ENCODE peak calls at places on chromosome 18, in four cellular contexts. S, K, V and O are unnamed samples.

GRCh38 chr18:59142274-59142673 is 2.6 kb downstream of the SEC11C start:
- DNase-seq in S (no peak), K (no peak), V (no peak), O (no peak)

GRCh38 chr18:44973282-44973681 is 292.6 kb downstream of the SETBP1 start:
- DNase-seq in S (no peak), K (peak), V (no peak), O (no peak)

GRCh38 chr18:28793911-28794310 is 617.0 kb upstream of the CDH2 start:
- DNase-seq in S (peak), K (no peak), V (no peak), O (no peak)

GRCh38 chr18:22433960-22434359 is 16.2 kb upstream of the CTAGE1 start:
- DNase-seq in S (no peak), K (peak), V (peak), O (peak)

GRCh38 chr18:60554961-60555360 is 182.4 kb upstream of the MC4R start:
- DNase-seq in S (no peak), K (no peak), V (no peak), O (no peak)

GRCh38 chr18:12420831-12421421 is 13.2 kb downstream of the PRELID3A start:
- DNase-seq in S (no peak), K (no peak), V (no peak), O (no peak)

GRCh38 chr18:36692331-36692730 is 136.5 kb downstream of the TPGS2 start:
- DNase-seq in S (no peak), K (peak), V (peak), O (peak)

GRCh38 chr18:39935598-39935997 is 2019.4 kb upstream of the PIK3C3 start:
- DNase-seq in S (no peak), K (no peak), V (no peak), O (no peak)

GRCh38 chr18:58117685-58118403 is 73.8 kb downstream of the NEDD4L start:
- DNase-seq in S (peak), K (peak), V (peak), O (peak)

GRCh38 chr18:35116784-35117318 is 75.6 kb downstream of the MAPRE2 start:
- DNase-seq in S (no peak), K (no peak), V (peak), O (no peak)

GRCh38 chr18:35118641-35119040 is 77.4 kb downstream of the MAPRE2 start:
- DNase-seq in S (no peak), K (no peak), V (no peak), O (no peak)

GRCh38 chr18:35121038-35121437 is 79.8 kb downstream of the MAPRE2 start:
- DNase-seq in S (no peak), K (no peak), V (no peak), O (no peak)

GRCh38 chr18:35117372-35117771 is 76.2 kb downstream of the MAPRE2 start:
- DNase-seq in S (no peak), K (no peak), V (no peak), O (no peak)

GRCh38 chr18:35117951-35118411 is 76.8 kb downstream of the MAPRE2 start:
- DNase-seq in S (no peak), K (peak), V (peak), O (peak)
- H3K4me3 ChIP-seq in S (no peak), K (no peak), V (peak), O (peak)

GRCh38 chr18:56563568-56563967 is 74.8 kb downstream of the TXNL1 start:
- DNase-seq in S (peak), K (no peak), V (no peak), O (no peak)
- TF ChIP-seq CTCF in S (peak), K (peak), V (no peak), O (peak)

GRCh38 chr18:55775972-55776371 is 188.0 kb upstream of the TCF4 start:
- DNase-seq in S (no peak), K (no peak), V (no peak), O (no peak)

GRCh38 chr18:55779461-55779710 is 191.4 kb upstream of the TCF4 start:
- DNase-seq in S (no peak), K (peak), V (no peak), O (peak)

GRCh38 chr18:55777666-55778304 is 189.8 kb upstream of the TCF4 start:
- DNase-seq in S (no peak), K (no peak), V (no peak), O (peak)

GRCh38 chr18:55778731-55779460 is 190.9 kb upstream of the TCF4 start:
- DNase-seq in S (no peak), K (peak), V (no peak), O (peak)

GRCh38 chr18:55774505-55774904 is 186.5 kb upstream of the TCF4 start:
- DNase-seq in S (no peak), K (no peak), V (no peak), O (no peak)
- H3K4me3 ChIP-seq in S (no peak), K (no peak), V (no peak), O (no peak)

GRCh38 chr18:61943175-61943964 is 50.6 kb upstream of the RNF152 start:
- DNase-seq in S (no peak), K (peak), V (no peak), O (peak)
- TF ChIP-seq CTCF in S (no peak), K (no peak), V (no peak), O (no peak)

GRCh38 chr18:9095297-9096012 is 7.0 kb upstream of the NDUFV2 start:
- DNase-seq in S (no peak), K (peak), V (no peak), O (no peak)

GRCh38 chr18:9092665-9093064 is 9.8 kb upstream of the NDUFV2 start:
- DNase-seq in S (peak), K (peak), V (no peak), O (no peak)

GRCh38 chr18:9096013-9096383 is 6.5 kb upstream of the NDUFV2 start:
- DNase-seq in S (no peak), K (no peak), V (no peak), O (no peak)

GRCh38 chr18:9096698-9097097 is 5.8 kb upstream of the NDUFV2 start:
- DNase-seq in S (no peak), K (no peak), V (no peak), O (no peak)

GRCh38 chr18:9094307-9095226 is 7.9 kb upstream of the NDUFV2 start:
- DNase-seq in S (peak), K (peak), V (peak), O (peak)
- H3K4me3 ChIP-seq in S (no peak), K (no peak), V (no peak), O (no peak)

GRCh38 chr18:48875942-48876511 is 74.7 kb downstream of the SMAD7 start:
- DNase-seq in S (no peak), K (peak), V (no peak), O (no peak)
- TF ChIP-seq CTCF in S (no peak), K (peak), V (no peak), O (peak)

DNA sequence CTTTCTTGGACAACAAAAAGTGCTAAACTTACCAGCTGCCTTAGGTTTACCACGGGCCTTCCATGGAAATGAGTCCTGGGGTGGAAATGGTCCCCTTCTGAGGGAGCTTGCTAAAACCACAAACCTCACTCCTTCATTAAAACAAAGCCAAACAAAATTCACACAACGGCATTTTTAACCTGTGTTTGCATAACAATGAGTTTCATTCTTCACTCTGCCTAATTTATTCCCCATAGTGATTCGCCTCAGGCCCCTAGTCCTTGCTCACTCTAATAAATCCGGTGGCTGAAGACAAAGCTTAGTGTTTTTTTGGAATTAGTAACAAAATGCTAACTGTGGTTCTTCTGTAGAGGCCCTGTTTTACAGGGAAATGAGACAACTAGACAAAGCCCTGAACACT is 32.1 kb downstream of the LINC00305 start:
- DNase-seq in S (no peak), K (no peak), V (no peak), O (no peak)
- H3K4me3 ChIP-seq in S (no peak), K (no peak), V (no peak), O (no peak)

DNA sequence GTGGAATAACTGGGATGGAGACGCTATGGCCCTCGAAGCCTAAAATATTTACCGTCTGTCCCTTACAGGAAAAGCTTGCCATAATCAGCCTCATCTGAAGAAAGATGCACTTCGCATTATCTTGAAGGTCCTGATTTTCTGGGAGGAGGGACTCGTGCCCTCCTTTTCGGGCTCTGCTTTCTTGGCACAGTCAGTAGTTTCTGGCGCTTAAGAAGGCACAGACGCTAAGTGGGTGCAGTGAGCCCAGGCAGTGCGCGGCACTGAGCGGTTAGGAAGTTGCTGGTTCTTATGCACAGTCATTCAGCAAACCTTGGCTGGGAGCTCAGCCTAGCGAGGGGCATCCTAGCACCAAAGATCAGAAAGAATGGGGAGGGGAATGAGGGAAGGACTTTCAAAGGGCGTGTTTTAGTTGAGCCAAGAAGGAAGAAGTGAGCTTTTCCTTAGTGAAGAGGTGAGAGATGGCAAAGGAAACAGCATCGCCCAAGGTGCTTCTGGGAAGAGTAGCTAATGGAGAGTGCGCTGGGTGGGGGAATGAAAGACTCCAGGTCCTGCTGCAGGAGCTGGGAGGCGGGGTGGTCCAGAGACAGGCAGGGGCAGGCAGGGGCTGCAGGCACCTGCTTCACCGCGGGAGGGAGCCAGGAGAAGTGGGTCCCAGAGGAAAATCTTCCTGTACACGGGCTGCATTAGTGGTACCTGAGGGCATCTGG is 64.1 kb downstream of the ZCCHC2 start:
- DNase-seq in S (no peak), K (no peak), V (no peak), O (no peak)
- TF ChIP-seq CTCF in S (no peak), K (no peak), V (no peak), O (no peak)